ENCODE peak calls at places on chromosome 15, in eight cellular contexts. R, B, V, N, J, G, H and F are unnamed samples.
A peak's percentile ranks its signal among the peaks of the same experiment; 100 is the strongest.

GRCh38 chr15:92901053-92901761 is 1.1 kb downstream of the CHD2 start:
- DNase-seq in G (no peak), N (no peak), H (no peak), B (no peak), V (no peak), J (no peak), R (no peak), F (no peak)

GRCh38 chr15:34472947-34473346 is 35.3 kb upstream of the GOLGA8A start:
- DNase-seq in J (no peak), V (no peak), B (no peak), G (no peak), N (no peak), H (no peak), R (no peak), F (no peak)

GRCh38 chr15:44598066-44598465 is 61.1 kb downstream of the EIF3J start:
- DNase-seq in H (no peak), B (no peak), G (no peak), N (no peak), R (no peak), J (no peak), V (no peak), F (no peak)

GRCh38 chr15:98375513-98376360 is 272.6 kb upstream of the IGF1R start:
- DNase-seq in G (no peak), N (no peak), R (no peak), H (no peak), B (no peak), V (no peak), J (no peak), F (no peak)

GRCh38 chr15:91852741-91853500 is 587 bp upstream of the SLCO3A1 start:
- DNase-seq in R (peak; percentile 48), J (peak; percentile 47), B (peak; percentile 87), V (peak; percentile 65), G (peak; percentile 73), H (peak; percentile 42), N (peak; percentile 71), F (no peak)

GRCh38 chr15:74978077-74978476 is 17.3 kb upstream of the SCAMP5 start:
- DNase-seq in H (no peak), J (no peak), G (no peak), R (no peak), N (no peak), B (no peak), V (no peak), F (no peak)

GRCh38 chr15:74396146-74396438 is 28.6 kb upstream of the CYP11A1 start:
- DNase-seq in J (no peak), B (no peak), H (no peak), R (no peak), G (no peak), V (peak; percentile 38), N (no peak), F (no peak)

GRCh38 chr15:80710635-80711553 is 15.8 kb downstream of the ABHD17C start:
- DNase-seq in V (peak; percentile 82), H (no peak), B (no peak), J (peak; percentile 30), N (peak; percentile 6), R (no peak), G (no peak), F (no peak)

GRCh38 chr15:40106203-40107161 is 2.2 kb downstream of the BMF start:
- DNase-seq in H (no peak), J (peak; percentile 76), B (peak; percentile 85), N (no peak), G (peak; percentile 40), R (no peak), V (no peak), F (no peak)

GRCh38 chr15:80509800-80510199 is 105.6 kb downstream of the ARNT2 start:
- DNase-seq in B (no peak), H (no peak), V (no peak), G (no peak), R (no peak), J (no peak), N (no peak), F (no peak)

GRCh38 chr15:98914626-98915025 is 93.0 kb downstream of the PGPEP1L start:
- DNase-seq in V (no peak), G (no peak), J (peak; percentile 86), B (no peak), R (no peak), N (no peak), H (no peak), F (no peak)